ENCODE peak calls at places on chromosomes 12 and 14, in seven cellular contexts. T is endothelial cell of umbilical vein; U is PC-9; E is cardiac muscle cell; W is upper lobe of right lung; R is CD8-positive, alpha-beta memory T cell; I is esophagus muscularis mucosa. Z is an unnamed sample.
A peak's percentile ranks its signal among the peaks of the same experiment; 100 is the strongest.

GRCh38 chr12:12534975-12535374 is 27.7 kb downstream of the DUSP16 start:
- DNase-seq in T (no peak), U (no peak), E (no peak), W (no peak), R (no peak), I (no peak), Z (no peak)

GRCh38 chr12:13198921-13199320 is 2.4 kb downstream of the EMP1 start:
- DNase-seq in T (peak; percentile 70), U (peak; percentile 45), E (no peak), W (no peak), R (no peak), I (no peak), Z (no peak)

GRCh38 chr14:105529506-105530445 is 3.4 kb downstream of the TMEM121 start:
- DNase-seq in T (no peak), U (no peak), E (no peak), W (no peak), R (peak; percentile 62), I (no peak), Z (no peak)

GRCh38 chr12:113867258-113867657 is 98.9 kb downstream of the RBM19 start:
- DNase-seq in T (no peak), U (no peak), E (no peak), W (no peak), R (no peak), I (no peak), Z (peak; percentile 55)

GRCh38 chr12:107775093-107775721 is 703 bp downstream of the ASCL4 start:
- DNase-seq in T (no peak), U (no peak), E (peak; percentile 68), W (peak; percentile 64), R (no peak), I (no peak), Z (peak; percentile 49)

GRCh38 chr14:72291908-72292688 is 359.9 kb downstream of the RGS6 start:
- DNase-seq in T (peak; percentile 5), U (no peak), E (peak; percentile 52), W (no peak), R (no peak), I (peak; percentile 89), Z (peak; percentile 25)

GRCh38 chr12:3279832-3280231 is 202.7 kb downstream of the TSPAN9 start:
- DNase-seq in T (no peak), U (no peak), E (no peak), W (no peak), R (no peak), I (no peak), Z (no peak)

GRCh38 chr14:53450871-53451270 is 297.7 kb upstream of the DDHD1 start:
- DNase-seq in T (peak; percentile 42), U (no peak), E (no peak), W (no peak), R (no peak), I (no peak), Z (no peak)

GRCh38 chr12:8658361-8658760 is 4.3 kb downstream of the MFAP5 start:
- DNase-seq in T (no peak), U (peak; percentile 49), E (no peak), W (no peak), R (no peak), I (no peak), Z (no peak)

GRCh38 chr14:104115691-104116543 is 22.5 kb upstream of the KIF26A start:
- DNase-seq in T (no peak), U (peak; percentile 63), E (no peak), W (peak; percentile 79), R (peak; percentile 33), I (no peak), Z (peak; percentile 16)

GRCh38 chr12:9867531-9867930 is 1.6 kb downstream of the CLEC2B start:
- DNase-seq in T (peak; percentile 66), U (no peak), E (no peak), W (no peak), R (no peak), I (no peak), Z (no peak)

GRCh38 chr12:9864913-9865675 is 4.1 kb downstream of the CLEC2B start:
- DNase-seq in T (no peak), U (no peak), E (no peak), W (no peak), R (no peak), I (no peak), Z (no peak)

GRCh38 chr12:9868951-9869306 is 225 bp downstream of the CLEC2B start:
- DNase-seq in T (no peak), U (no peak), E (no peak), W (no peak), R (no peak), I (no peak), Z (no peak)

GRCh38 chr12:9868271-9868815 is 811 bp downstream of the CLEC2B start:
- DNase-seq in T (peak; percentile 21), U (no peak), E (no peak), W (no peak), R (no peak), I (no peak), Z (no peak)

DNA sequence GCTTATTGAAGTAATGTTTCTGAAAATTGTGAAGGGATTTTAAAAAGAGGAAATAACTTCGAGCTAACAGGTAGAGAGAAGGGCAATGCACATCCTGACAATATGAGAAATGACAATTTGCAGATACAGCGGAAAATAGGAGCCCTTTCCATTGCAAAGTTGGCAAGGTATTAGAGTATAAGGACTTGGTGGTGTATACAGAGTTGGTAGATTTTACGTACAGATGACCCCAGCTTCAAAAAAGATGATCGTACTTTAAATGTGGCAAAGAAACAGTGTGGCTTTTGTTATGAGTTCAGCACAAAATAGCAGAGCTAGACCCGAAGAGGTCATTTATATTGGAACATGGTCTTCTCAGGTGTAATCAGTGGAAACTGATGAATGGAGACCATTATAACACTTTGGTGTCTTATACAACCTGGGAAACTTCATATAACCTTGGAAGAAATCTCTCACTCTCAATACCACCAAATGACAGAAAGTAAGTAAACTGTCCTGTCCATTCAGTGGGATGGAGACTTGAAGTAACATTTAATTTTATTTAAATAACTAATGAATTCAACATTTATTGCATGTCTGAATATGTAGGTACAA is 2.3 kb downstream of the CLEC2B start:
- DNase-seq in T (no peak), U (no peak), E (no peak), W (no peak), R (no peak), I (no peak), Z (no peak)
- H3K4me3 ChIP-seq in T (peak overlapping the region; percentile 53), U (no peak overlapping the region), E (no peak overlapping the region), W (peak overlapping the region; percentile 47), R (peak overlapping the region; percentile 83), I (peak overlapping the region; percentile 49), Z (no peak overlapping the region)

DNA sequence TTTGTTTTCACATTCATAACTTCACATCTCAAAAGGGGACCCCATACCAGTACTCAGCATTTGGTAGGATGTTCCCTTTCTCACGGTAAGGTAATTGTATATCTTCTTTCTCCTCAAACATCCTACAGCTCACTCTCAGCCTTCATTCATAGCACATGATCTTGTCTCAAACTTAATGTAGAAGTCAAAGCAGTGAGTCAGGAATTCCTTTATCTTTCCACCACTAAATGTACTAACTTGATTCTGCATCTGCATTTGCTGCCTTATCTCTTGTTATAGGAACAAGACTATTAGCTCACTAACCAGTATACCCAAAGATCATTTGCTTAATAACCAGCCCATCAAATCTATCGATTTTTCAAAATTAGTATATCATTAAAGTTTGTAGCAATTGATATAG is 22.9 kb downstream of the CPSF2 start:
- DNase-seq in T (no peak), U (no peak), E (no peak), W (no peak), R (no peak), I (no peak), Z (no peak)
- H3K36me3 ChIP-seq in T (peaks cover 9% of the 10 kb centered on the region), U (no peaks in the 10 kb centered on the region), E (peaks cover 60% of the 10 kb centered on the region), W (peaks cover 100% of the 10 kb centered on the region), R (peaks cover 35% of the 10 kb centered on the region), I (peaks cover 100% of the 10 kb centered on the region), Z (peaks cover 89% of the 10 kb centered on the region)

DNA sequence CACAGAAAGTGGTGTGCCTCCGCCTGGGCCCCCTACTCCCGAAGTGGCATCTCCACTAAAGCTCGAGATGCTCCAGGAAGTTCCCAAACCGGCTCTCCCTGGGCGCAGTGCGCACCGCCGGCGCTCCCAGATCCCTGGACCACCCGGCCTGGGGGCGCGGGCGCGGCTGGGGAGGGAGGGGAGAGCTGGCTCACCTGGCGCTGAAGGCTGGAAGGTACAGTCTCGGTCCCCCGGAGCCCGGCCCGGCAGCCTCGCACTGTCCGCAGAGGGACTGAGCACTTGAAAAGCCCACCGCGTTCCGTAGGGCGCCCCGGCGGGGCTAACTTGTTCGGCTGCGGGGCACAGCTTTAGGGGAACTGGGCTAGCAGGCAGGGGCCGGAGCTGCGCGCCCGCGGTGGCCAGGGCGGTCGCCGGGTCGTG is 558 bp downstream of the DBX2 start:
- DNase-seq in T (no peak), U (no peak), E (peak; percentile 11), W (no peak), R (no peak), I (no peak), Z (peak; percentile 8)
- H3K4me3 ChIP-seq in T (no peak overlapping the region), U (no peak overlapping the region), E (peak overlapping the region; percentile 52), W (no peak overlapping the region), R (no peak overlapping the region), I (peak overlapping the region; percentile 22), Z (peak overlapping the region; percentile 68)

DNA sequence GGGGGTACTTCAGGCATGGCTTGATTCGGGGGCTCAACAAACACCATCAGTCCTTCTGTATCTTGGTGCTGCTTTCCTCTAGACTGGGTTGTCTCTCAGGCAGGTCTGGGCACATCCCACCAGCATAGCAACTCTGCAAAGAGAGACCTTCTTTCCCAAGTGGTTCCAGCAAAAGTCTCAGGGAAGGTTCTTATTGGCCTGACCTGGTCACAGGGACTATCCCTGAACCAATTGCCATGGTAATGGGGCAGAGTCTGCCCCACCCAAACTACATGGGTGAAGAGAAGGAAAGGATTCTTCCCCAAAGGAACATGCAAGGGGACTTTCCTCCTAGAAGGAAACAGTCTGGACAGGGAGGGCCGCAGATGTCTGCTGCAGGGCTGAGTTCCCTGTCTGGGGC is 122.2 kb upstream of the NCOR2 start:
- DNase-seq in T (no peak), U (no peak), E (no peak), W (no peak), R (no peak), I (no peak), Z (no peak)
- H3K36me3 ChIP-seq in T (no peaks in the 10 kb centered on the region), U (no peaks in the 10 kb centered on the region), E (no peaks in the 10 kb centered on the region), W (no peaks in the 10 kb centered on the region), R (no peaks in the 10 kb centered on the region), I (no peaks in the 10 kb centered on the region), Z (no peaks in the 10 kb centered on the region)

GRCh38 chr12:118358008-118358359 is 14.7 kb downstream of the TAOK3 start:
- DNase-seq in T (no peak), U (no peak), E (no peak), W (no peak), R (no peak), I (no peak), Z (no peak)
- H3K4me3 ChIP-seq in T (peak overlapping the region; percentile 72), U (no peak overlapping the region), E (no peak overlapping the region), W (peak overlapping the region; percentile 38), R (peak overlapping the region; percentile 65), I (no peak overlapping the region), Z (no peak overlapping the region)